ENCODE peak calls at places on chromosomes 12 and 14, in eight cellular contexts. Y is fibroblast of pulmonary artery, B is heart right ventricle, T is HL-60, K is omental fat pad, S is sigmoid colon, J is GM23338, Z is progenitor cell of endocrine pancreas. R is an unnamed sample.

GRCh38 chr12:47938594-47938993 is 24.8 kb upstream of the TMEM106C start:
- DNase-seq in Y (no peak), B (no peak), T (no peak), K (no peak), S (peak; percentile 19), J (no peak), Z (no peak), R (peak; percentile 77)

GRCh38 chr12:101880769-101881168 is 3.4 kb downstream of the DRAM1 start:
- DNase-seq in Y (no peak), B (no peak), T (no peak), K (no peak), S (no peak), J (no peak), Z (no peak), R (no peak)

GRCh38 chr12:3323002-3323685 is 167.9 kb upstream of the PRMT8 start:
- DNase-seq in Y (no peak), B (no peak), T (no peak), K (no peak), S (no peak), J (no peak), Z (no peak), R (no peak)

GRCh38 chr12:49626169-49626835 is 2.9 kb downstream of the PRPF40B start:
- DNase-seq in Y (peak; percentile 37), B (no peak), T (no peak), K (no peak), S (no peak), J (no peak), Z (no peak), R (no peak)

GRCh38 chr12:63889236-63889635 is 44.7 kb downstream of the SRGAP1 start:
- DNase-seq in Y (peak; percentile 70), B (no peak), T (no peak), K (no peak), S (no peak), J (no peak), Z (no peak), R (no peak)

GRCh38 chr14:99320105-99320572 is 48.1 kb upstream of the BCL11B start:
- DNase-seq in Y (peak; percentile 22), B (no peak), T (peak; percentile 47), K (no peak), S (no peak), J (peak; percentile 84), Z (no peak), R (peak; percentile 86)

GRCh38 chr12:117141097-117141898 is 42.1 kb upstream of the TESC start:
- DNase-seq in Y (no peak), B (no peak), T (no peak), K (no peak), S (no peak), J (peak; percentile 29), Z (no peak), R (no peak)

GRCh38 chr14:94145902-94146527 is 16.6 kb upstream of the IFI27L2 start:
- DNase-seq in Y (no peak), B (no peak), T (no peak), K (no peak), S (no peak), J (no peak), Z (no peak), R (peak; percentile 34)

GRCh38 chr14:55605793-55606192 is 25.8 kb downstream of the KTN1 start:
- DNase-seq in Y (no peak), B (no peak), T (no peak), K (no peak), S (no peak), J (peak; percentile 63), Z (no peak), R (no peak)

GRCh38 chr14:89618821-89619551 is 202.0 kb upstream of the FOXN3 start:
- DNase-seq in Y (peak; percentile 73), B (peak; percentile 51), T (peak; percentile 34), K (no peak), S (peak; percentile 76), J (peak; percentile 84), Z (peak; percentile 52), R (peak; percentile 90)

GRCh38 chr12:71438670-71439361 is 782 bp upstream of the LGR5 start:
- DNase-seq in Y (peak; percentile 6), B (no peak), T (no peak), K (no peak), S (no peak), J (peak; percentile 26), Z (no peak), R (no peak)

GRCh38 chr12:128810182-128811127 is 13.3 kb downstream of the SLC15A4 start:
- DNase-seq in Y (no peak), B (peak; percentile 72), T (no peak), K (no peak), S (peak; percentile 78), J (no peak), Z (no peak), R (no peak)

GRCh38 chr12:109923481-109924245 is 23.6 kb downstream of the TCHP start:
- DNase-seq in Y (no peak), B (no peak), T (no peak), K (no peak), S (no peak), J (no peak), Z (no peak), R (no peak)

GRCh38 chr14:59582845-59583509 is 6.4 kb upstream of the CCDC175 start:
- DNase-seq in Y (no peak), B (no peak), T (peak; percentile 28), K (no peak), S (no peak), J (peak; percentile 73), Z (no peak), R (no peak)

GRCh38 chr14:64736271-64737131 is 32.3 kb downstream of the PLEKHG3 start:
- DNase-seq in Y (no peak), B (no peak), T (no peak), K (no peak), S (no peak), J (peak; percentile 48), Z (no peak), R (no peak)

GRCh38 chr12:116924558-116925453 is 14.1 kb downstream of the FBXW8 start:
- DNase-seq in Y (peak; percentile 62), B (no peak), T (no peak), K (no peak), S (no peak), J (no peak), Z (no peak), R (no peak)

GRCh38 chr14:59282366-59282765 is 93.9 kb downstream of the DAAM1 start:
- DNase-seq in Y (peak; percentile 66), B (no peak), T (peak; percentile 34), K (no peak), S (no peak), J (no peak), Z (no peak), R (no peak)

GRCh38 chr14:67883717-67884116 is 64.1 kb downstream of the RAD51B start:
- DNase-seq in Y (peak; percentile 61), B (no peak), T (no peak), K (no peak), S (no peak), J (no peak), Z (no peak), R (no peak)

GRCh38 chr12:123242083-123242904 is 9.1 kb downstream of the MTRFR start:
- DNase-seq in Y (no peak), B (no peak), T (no peak), K (no peak), S (no peak), J (no peak), Z (no peak), R (no peak)

GRCh38 chr12:9331218-9331626 is 123.0 kb upstream of the PZP start:
- DNase-seq in Y (peak; percentile 63), B (peak; percentile 34), T (peak; percentile 65), K (no peak), S (no peak), J (peak; percentile 82), Z (peak; percentile 88), R (peak; percentile 89)
- TF ChIP-seq CTCF in Y (peak; percentile 100), B (peak; percentile 87), T (peak; percentile 97), K (peak; percentile 62), S (peak; percentile 87), J (peak; percentile 100), Z (peak; percentile 100), R (peak; percentile 97)

GRCh38 chr12:124368421-124369032 is 73.6 kb downstream of the RFLNA start:
- DNase-seq in Y (no peak), B (no peak), T (no peak), K (no peak), S (no peak), J (no peak), Z (no peak), R (no peak)
- TF ChIP-seq CTCF in Y (peak; percentile 2), B (no peak), T (no peak), K (no peak), S (no peak), J (peak; percentile 26), Z (no peak), R (no peak)

GRCh38 chr12:88577537-88577936 is 2.7 kb downstream of the KITLG start:
- DNase-seq in Y (no peak), B (no peak), T (no peak), K (no peak), S (no peak), J (no peak), Z (no peak), R (no peak)

GRCh38 chr12:88578821-88579518 is 1.3 kb downstream of the KITLG start:
- DNase-seq in Y (no peak), B (no peak), T (no peak), K (no peak), S (no peak), J (peak; percentile 77), Z (peak; percentile 10), R (no peak)

GRCh38 chr12:88579572-88579940 is 715 bp downstream of the KITLG start:
- DNase-seq in Y (no peak), B (peak; percentile 31), T (no peak), K (no peak), S (peak; percentile 67), J (no peak), Z (peak; percentile 19), R (no peak)

GRCh38 chr12:88578274-88578673 is 2.0 kb downstream of the KITLG start:
- DNase-seq in Y (no peak), B (no peak), T (no peak), K (no peak), S (no peak), J (no peak), Z (no peak), R (no peak)

GRCh38 chr12:88579941-88580871 is at the start of gene KITLG:
- DNase-seq in Y (peak; percentile 91), B (peak; percentile 83), T (no peak), K (peak; percentile 53), S (peak; percentile 94), J (peak; percentile 92), Z (peak; percentile 78), R (peak; percentile 89)
- TF ChIP-seq CTCF in Y (peak; percentile 42), B (no peak), T (no peak), K (no peak), S (peak; percentile 26), J (no peak), Z (peak; percentile 24), R (peak; percentile 36)

DNA sequence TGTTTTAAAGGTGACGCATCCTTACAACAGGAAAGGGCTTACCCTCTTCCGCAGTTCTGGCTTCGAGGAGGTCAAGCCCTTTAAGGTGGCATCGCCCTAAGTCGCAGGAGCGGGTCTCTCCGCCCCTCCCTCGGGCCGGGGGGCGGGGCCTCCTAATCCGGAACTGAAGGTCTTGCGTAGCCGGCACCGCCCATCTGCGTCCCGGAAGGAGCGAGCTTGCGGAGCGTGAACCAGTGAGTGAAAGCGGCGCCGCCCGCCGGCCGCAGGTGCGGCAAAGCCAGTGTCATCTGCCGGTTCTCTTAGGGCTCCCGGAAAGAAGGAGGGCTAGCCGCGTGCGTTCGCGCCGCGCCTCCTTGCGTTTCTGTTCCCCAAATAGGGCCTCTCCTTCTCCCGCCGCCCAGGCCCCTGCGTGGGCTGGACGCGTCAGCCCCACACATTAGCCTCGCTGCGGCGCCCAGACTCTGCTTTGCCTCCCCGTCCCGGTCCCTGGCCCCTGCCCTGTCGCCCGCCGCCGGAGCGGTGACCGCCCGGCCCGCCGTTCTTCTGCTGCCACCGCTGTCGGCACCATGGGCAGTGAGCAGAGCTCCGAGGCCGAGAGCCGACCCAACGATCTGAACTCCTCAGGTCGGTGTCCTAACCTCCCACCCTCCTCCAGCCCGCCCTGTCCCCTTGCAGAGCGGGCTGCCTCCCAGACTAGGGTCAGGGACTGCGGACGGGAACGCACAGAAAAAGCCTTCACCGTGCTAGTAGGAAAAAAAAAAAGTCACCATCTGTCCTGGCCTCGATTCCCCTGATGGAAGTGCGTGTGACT is at the start of gene BORCS5:
- DNase-seq in Y (peak; percentile 91), B (peak; percentile 95), T (peak; percentile 96), K (peak; percentile 87), S (peak; percentile 98), J (peak; percentile 100), Z (peak; percentile 96), R (peak; percentile 95)
- TF ChIP-seq CTCF in Y (peak; percentile 24), B (no peak), T (no peak), K (no peak), S (no peak), J (no peak), Z (peak; percentile 36), R (peak; percentile 35)

R was measured in osteocyte.